ENCODE peak calls at places on chromosomes 4 and X, in nine cellular contexts. A is transverse colon, F is cardiac fibroblast, E is GM12864, O is astrocyte, G is IMR-90, H is esophagus squamous epithelium, N is fibroblast of pulmonary artery, K is fibroblast of lung. J is an unnamed sample.

GRCh38 chr4:6250235-6250983 is 19.2 kb upstream of the WFS1 start:
- DNase-seq in A (no peak), F (peak), E (peak), O (peak), G (peak), H (no peak), N (peak), K (peak), J (peak)

GRCh38 chr4:58809948-58810347 is 1699.8 kb upstream of the IGFBP7 start:
- DNase-seq in A (no peak), F (no peak), E (no peak), O (no peak), G (no peak), H (no peak), N (no peak), K (no peak), J (peak)

GRCh38 chr4:113531572-113531971 is 230.0 kb downstream of the CAMK2D start:
- DNase-seq in A (no peak), F (no peak), E (no peak), O (no peak), G (no peak), H (no peak), N (no peak), K (no peak), J (no peak)

GRCh38 chr4:8537041-8537461 is 43.1 kb upstream of the GPR78 start:
- DNase-seq in A (peak), F (peak), E (peak), O (peak), G (peak), H (no peak), N (peak), K (peak), J (peak)

GRCh38 chr4:94519019-94519418 is 67.3 kb downstream of the PDLIM5 start:
- DNase-seq in A (no peak), F (no peak), E (no peak), O (no peak), G (no peak), H (no peak), N (no peak), K (no peak), J (no peak)

GRCh38 chr4:566035-566434 is 10.1 kb downstream of the TMEM271 start:
- DNase-seq in A (no peak), F (no peak), E (no peak), O (no peak), G (no peak), H (no peak), N (no peak), K (no peak), J (no peak)

GRCh38 chr4:84673475-84674230 is 90.7 kb downstream of the CDS1 start:
- DNase-seq in A (no peak), F (peak), E (no peak), O (peak), G (peak), H (no peak), N (peak), K (peak), J (peak)

GRCh38 chr4:15374697-15375096 is 53.1 kb upstream of the C1QTNF7 start:
- DNase-seq in A (no peak), F (peak), E (no peak), O (no peak), G (peak), H (no peak), N (peak), K (no peak), J (peak)

GRCh38 chrX:46733226-46733625 is 25.7 kb downstream of the SLC9A7 start:
- DNase-seq in A (no peak), F (no peak), E (no peak), O (no peak), G (no peak), H (no peak), N (no peak), K (no peak), J (no peak)

GRCh38 chrX:39018526-39018925 is 217.3 kb downstream of the MID1IP1 start:
- DNase-seq in A (no peak), F (no peak), E (no peak), O (no peak), G (no peak), H (no peak), N (no peak), K (no peak), J (no peak)

GRCh38 chr4:172844556-172844955 is 324.1 kb upstream of the GALNT7 start:
- DNase-seq in A (no peak), F (no peak), E (no peak), O (no peak), G (no peak), H (no peak), N (no peak), K (no peak), J (no peak)

GRCh38 chr4:94577136-94577535 is 125.4 kb downstream of the PDLIM5 start:
- DNase-seq in A (peak), F (peak), E (no peak), O (peak), G (peak), H (no peak), N (peak), K (peak), J (peak)

GRCh38 chrX:120402363-120402762 is 40.5 kb downstream of the ATP1B4 start:
- DNase-seq in A (no peak), F (no peak), E (no peak), O (no peak), G (no peak), H (no peak), N (no peak), K (no peak), J (no peak)

GRCh38 chr4:23232987-23233386 is 540.2 kb downstream of the GBA3 start:
- DNase-seq in A (no peak), F (no peak), E (no peak), O (peak), G (no peak), H (no peak), N (peak), K (peak), J (no peak)

GRCh38 chr4:73853246-73853704 is at the start of gene PF4V1:
- DNase-seq in A (peak), F (peak), E (no peak), O (no peak), G (no peak), H (no peak), N (no peak), K (peak), J (no peak)
- H3K4me3 ChIP-seq in A (no peak), F (peak), E (no peak), O (peak), G (no peak), H (no peak), N (no peak), K (peak), J (peak)

DNA sequence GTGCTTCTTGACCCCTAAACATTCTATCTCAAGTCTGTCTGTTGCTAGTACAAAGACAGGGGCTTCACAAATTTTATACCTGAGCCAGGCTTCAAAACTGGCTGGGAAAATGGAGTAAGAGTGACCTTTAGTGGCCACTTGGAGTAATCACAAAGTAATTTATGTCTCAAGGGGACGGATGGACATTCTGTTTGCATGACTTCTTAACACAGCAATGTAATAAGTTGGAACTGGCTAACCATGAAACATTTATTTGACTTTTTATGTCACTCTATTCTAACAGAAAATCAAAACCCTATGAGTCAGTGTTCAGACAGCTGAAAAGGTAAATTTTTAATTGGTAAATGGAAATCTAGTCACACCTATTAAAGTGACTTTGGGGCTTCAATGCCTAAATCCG is 600.6 kb downstream of the ANKRD50 start:
- DNase-seq in A (no peak), F (peak), E (peak), O (peak), G (peak), H (no peak), N (peak), K (peak), J (peak)
- TF ChIP-seq CTCF in A (peak), F (peak), E (peak), O (peak), G (peak), H (peak), N (peak), K (peak), J (peak)

GRCh38 chrX:71283409-71284143 is at the start of gene NONO:
- DNase-seq in A (peak), F (peak), E (peak), O (peak), G (peak), H (peak), N (peak), K (peak), J (peak)

GRCh38 chrX:71282514-71283408 is 674 bp upstream of the NONO start:
- DNase-seq in A (no peak), F (peak), E (peak), O (peak), G (peak), H (no peak), N (peak), K (peak), J (no peak)

GRCh38 chrX:71291381-71291780 is 7.9 kb downstream of the NONO start:
- DNase-seq in A (no peak), F (peak), E (no peak), O (peak), G (peak), H (no peak), N (peak), K (peak), J (peak)

DNA sequence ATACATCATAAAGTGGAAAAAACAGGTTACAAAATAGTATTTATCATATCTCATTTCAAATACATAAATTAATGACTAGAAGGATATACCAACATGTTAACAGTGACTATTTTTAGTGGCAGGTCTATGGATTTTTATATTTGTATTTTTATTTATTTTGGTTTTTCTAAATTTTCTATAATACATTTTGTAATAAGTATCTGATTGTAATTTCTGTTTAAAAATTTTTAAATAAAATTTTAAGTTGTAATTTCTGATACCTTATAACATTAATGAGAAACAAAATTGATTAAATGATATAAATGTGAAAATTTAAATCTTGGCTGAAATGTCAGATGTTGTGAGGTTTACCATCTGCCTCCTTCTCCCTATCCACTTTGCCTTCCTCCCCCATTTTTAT is 2.5 kb downstream of the NONO start:
- DNase-seq in A (no peak), F (no peak), E (no peak), O (no peak), G (no peak), H (no peak), N (no peak), K (no peak), J (no peak)
- H3K4me3 ChIP-seq in A (no peak), F (no peak), E (peak), O (peak), G (peak), H (no peak), N (peak), K (peak), J (peak)

GRCh38 chr4:76951333-76952033 is 1.9 kb downstream of the SEPTIN11 start:
- DNase-seq in A (no peak), F (peak), E (no peak), O (peak), G (no peak), H (no peak), N (peak), K (peak), J (peak)

GRCh38 chr4:76950846-76951321 is 1.3 kb downstream of the SEPTIN11 start:
- DNase-seq in A (peak), F (peak), E (no peak), O (peak), G (peak), H (no peak), N (peak), K (peak), J (peak)

GRCh38 chr4:76948441-76949292 is 885 bp upstream of the SEPTIN11 start:
- DNase-seq in A (peak), F (peak), E (peak), O (peak), G (peak), H (no peak), N (peak), K (peak), J (peak)

GRCh38 chr4:76950052-76950845 is 697 bp downstream of the SEPTIN11 start:
- DNase-seq in A (peak), F (peak), E (no peak), O (peak), G (no peak), H (no peak), N (peak), K (peak), J (peak)

DNA sequence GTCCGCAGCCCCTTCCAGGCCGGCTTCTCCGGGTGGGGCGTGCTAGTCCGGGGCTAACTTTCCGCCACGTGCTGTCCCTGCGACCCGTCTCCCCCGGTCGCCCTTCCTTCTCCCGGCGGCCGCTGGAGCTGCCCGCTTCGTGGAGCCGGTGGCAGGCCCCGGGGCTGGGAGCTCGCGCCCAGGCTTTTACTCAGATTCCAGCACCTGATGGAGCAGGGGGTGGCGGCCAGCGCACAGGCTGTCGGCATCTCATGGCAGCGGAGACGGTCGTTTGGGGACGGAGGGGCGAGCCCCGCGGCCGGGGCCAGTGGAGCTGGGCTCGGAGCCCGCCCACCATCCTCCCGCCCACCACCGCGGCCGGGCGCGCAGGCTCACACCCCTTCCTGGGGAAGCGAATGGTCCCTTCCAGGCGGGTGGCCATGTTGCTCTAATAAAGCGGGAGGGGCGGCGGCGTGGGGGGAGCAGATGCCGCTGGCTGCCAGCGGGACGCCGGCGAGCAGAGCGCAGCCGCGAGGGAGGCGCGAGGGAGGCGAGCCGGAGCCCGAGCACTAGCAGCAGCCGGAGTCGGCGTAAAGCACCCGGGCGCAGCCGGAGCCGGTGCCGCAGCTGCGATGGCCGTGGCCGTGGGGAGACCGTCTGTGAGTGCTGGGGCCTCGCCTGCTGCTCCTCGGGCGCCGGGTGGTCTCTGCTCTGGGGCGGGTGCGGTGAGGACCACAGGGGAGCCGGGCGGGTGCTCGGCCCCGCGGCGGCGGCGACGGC is at the start of gene SEPTIN11:
- DNase-seq in A (peak), F (peak), E (peak), O (peak), G (peak), H (peak), N (peak), K (peak), J (peak)
- TF ChIP-seq CTCF in A (no peak), F (no peak), E (no peak), O (no peak), G (no peak), H (peak), N (no peak), K (no peak), J (no peak)

GRCh38 chr4:53477038-53477565 is 99.7 kb downstream of the FIP1L1 start:
- DNase-seq in A (no peak), F (peak), E (no peak), O (no peak), G (peak), H (no peak), N (no peak), K (peak), J (peak)
- H3K4me3 ChIP-seq in A (no peak), F (no peak), E (no peak), O (peak), G (no peak), H (no peak), N (no peak), K (peak), J (no peak)

GRCh38 chrX:154382483-154383069 is 3.5 kb downstream of the EMD start:
- DNase-seq in A (no peak), F (no peak), E (no peak), O (no peak), G (no peak), H (no peak), N (no peak), K (no peak), J (no peak)

GRCh38 chrX:154380787-154381186 is 1.7 kb downstream of the EMD start:
- DNase-seq in A (no peak), F (no peak), E (no peak), O (no peak), G (no peak), H (no peak), N (no peak), K (no peak), J (no peak)

GRCh38 chrX:154380153-154380552 is 1.1 kb downstream of the EMD start:
- DNase-seq in A (no peak), F (no peak), E (no peak), O (no peak), G (peak), H (no peak), N (no peak), K (no peak), J (no peak)

GRCh38 chrX:154379569-154379951 is 465 bp downstream of the EMD start:
- DNase-seq in A (no peak), F (no peak), E (no peak), O (no peak), G (no peak), H (no peak), N (no peak), K (no peak), J (no peak)

DNA sequence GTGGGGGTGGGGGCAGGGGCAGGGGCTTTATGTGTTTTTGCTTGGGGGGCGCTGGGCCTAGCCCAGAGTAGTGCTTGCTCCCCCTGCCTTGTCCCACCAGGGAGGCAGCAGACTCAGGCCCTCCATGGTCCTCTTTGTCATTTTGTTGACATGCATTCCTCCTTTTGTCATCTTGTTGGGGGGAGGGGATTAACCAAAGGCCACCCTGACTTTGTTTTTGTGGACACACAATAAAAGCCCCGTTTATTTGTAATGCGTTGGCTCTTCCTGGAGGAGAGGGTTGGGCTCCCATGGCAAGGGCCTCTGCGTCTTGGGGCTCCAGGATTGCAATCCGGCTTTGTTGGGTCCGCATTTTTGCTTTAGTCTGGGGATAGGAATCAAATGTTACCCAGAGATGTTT is 2.2 kb downstream of the EMD start:
- DNase-seq in A (no peak), F (no peak), E (no peak), O (no peak), G (no peak), H (no peak), N (no peak), K (no peak), J (no peak)
- TF ChIP-seq CTCF in A (no peak), F (no peak), E (no peak), O (no peak), G (no peak), H (no peak), N (no peak), K (no peak), J (no peak)

GRCh38 chrX:40171513-40172168 is 73.9 kb upstream of the BCOR start:
- DNase-seq in A (no peak), F (no peak), E (no peak), O (peak), G (no peak), H (no peak), N (peak), K (peak), J (no peak)

GRCh38 chrX:40168183-40169015 is 70.6 kb upstream of the BCOR start:
- DNase-seq in A (no peak), F (no peak), E (no peak), O (no peak), G (no peak), H (no peak), N (no peak), K (no peak), J (no peak)

GRCh38 chrX:40167240-40168182 is 69.8 kb upstream of the BCOR start:
- DNase-seq in A (peak), F (no peak), E (no peak), O (no peak), G (no peak), H (no peak), N (no peak), K (no peak), J (no peak)

GRCh38 chrX:40170830-40171512 is 73.2 kb upstream of the BCOR start:
- DNase-seq in A (no peak), F (no peak), E (no peak), O (no peak), G (no peak), H (no peak), N (no peak), K (no peak), J (peak)

GRCh38 chrX:40169193-40170086 is 71.7 kb upstream of the BCOR start:
- DNase-seq in A (peak), F (peak), E (no peak), O (peak), G (peak), H (peak), N (peak), K (peak), J (peak)
- H3K4me3 ChIP-seq in A (no peak), F (no peak), E (peak), O (no peak), G (no peak), H (no peak), N (no peak), K (no peak), J (no peak)

DNA sequence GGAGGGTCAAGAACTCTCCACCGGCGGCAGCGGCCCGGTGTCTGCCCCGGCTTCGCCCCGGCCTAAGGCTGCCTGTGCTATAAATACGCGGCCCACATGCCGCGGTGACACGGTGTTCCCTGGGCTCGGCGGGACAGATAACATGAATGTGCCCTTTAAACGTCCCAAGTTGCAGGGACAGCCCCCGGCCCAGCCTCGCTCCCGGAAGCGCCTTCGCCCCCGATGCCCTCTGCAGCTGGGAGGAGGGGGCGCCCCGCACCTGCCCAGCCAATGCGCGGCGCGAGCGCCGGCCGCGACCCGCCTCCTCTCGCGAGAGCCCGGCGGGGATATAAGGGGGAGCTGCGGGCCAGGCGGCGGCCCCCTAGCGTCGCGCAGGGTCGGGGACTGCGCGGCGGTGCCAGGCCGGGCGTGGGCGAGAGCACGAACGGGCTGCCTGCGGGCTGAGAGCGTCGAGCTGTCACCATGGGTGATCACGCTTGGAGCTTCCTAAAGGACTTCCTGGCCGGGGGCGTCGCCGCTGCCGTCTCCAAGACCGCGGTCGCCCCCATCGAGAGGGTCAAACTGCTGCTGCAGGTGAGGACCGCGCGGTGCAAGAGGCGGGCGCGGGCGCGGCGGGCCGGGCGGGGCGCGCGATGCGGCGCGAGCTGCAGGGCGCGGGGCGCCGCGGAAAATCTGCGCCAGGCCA is at the start of gene SLC25A4:
- DNase-seq in A (peak), F (peak), E (peak), O (peak), G (peak), H (peak), N (peak), K (peak), J (peak)
- TF ChIP-seq CTCF in A (peak), F (peak), E (peak), O (no peak), G (peak), H (peak), N (no peak), K (peak), J (peak)

DNA sequence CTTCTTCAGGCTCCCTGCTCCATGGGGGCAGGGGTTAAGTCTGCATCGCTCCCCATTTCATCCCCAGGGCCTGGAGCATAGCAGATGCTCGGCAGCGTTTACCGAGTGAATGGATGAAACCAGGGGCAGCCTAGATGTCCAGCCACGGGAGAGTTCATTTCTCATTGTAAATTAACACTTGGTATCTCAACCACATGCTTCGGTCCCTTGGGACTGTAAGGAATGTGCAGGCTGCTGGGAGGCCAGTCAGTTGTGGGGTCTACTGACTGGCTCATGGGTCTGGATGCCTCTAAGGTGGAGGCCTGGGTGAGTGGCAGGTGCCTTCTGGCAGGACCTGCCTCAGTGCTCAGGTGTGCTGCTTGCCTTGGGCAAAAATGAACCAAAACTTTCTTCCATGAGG is 144.0 kb upstream of the STX18 start:
- DNase-seq in A (no peak), F (peak), E (no peak), O (peak), G (no peak), H (no peak), N (no peak), K (peak), J (peak)
- H3K4me3 ChIP-seq in A (no peak), F (no peak), E (no peak), O (no peak), G (no peak), H (no peak), N (no peak), K (no peak), J (no peak)

J was measured in fibroblast of villous mesenchyme.